ENCODE peak calls at places on chromosome 14, in ten cellular contexts. One of them, this sample, is unnamed.
A peak's percentile ranks its signal among the peaks of the same experiment; 100 is the strongest.

GRCh38 chr14:95452176-95452889 is 64.1 kb downstream of the SYNE3 start:
- DNase-seq in mucosa of descending colon: no peak
- DNase-seq in endodermal cell: peak; percentile 79
- DNase-seq in psoas muscle: no peak
- DNase-seq in body of pancreas: no peak
- DNase-seq in fibroblast of lung: no peak
- DNase-seq in A549: peak; percentile 60
- DNase-seq in PC-3: peak; percentile 25
- DNase-seq in esophagus squamous epithelium: no peak
- DNase-seq in naive thymus-derived CD4-positive, alpha-beta T cell: no peak
- DNase-seq in this sample: no peak

GRCh38 chr14:76708771-76709170 is 52.5 kb upstream of the VASH1 start:
- DNase-seq in mucosa of descending colon: no peak
- DNase-seq in endodermal cell: no peak
- DNase-seq in psoas muscle: no peak
- DNase-seq in body of pancreas: peak; percentile 20
- DNase-seq in fibroblast of lung: no peak
- DNase-seq in A549: no peak
- DNase-seq in PC-3: no peak
- DNase-seq in esophagus squamous epithelium: no peak
- DNase-seq in naive thymus-derived CD4-positive, alpha-beta T cell: no peak
- DNase-seq in this sample: no peak

GRCh38 chr14:67636361-67636919 is 16.7 kb downstream of the ARG2 start:
- DNase-seq in mucosa of descending colon: no peak
- DNase-seq in endodermal cell: no peak
- DNase-seq in psoas muscle: no peak
- DNase-seq in body of pancreas: no peak
- DNase-seq in fibroblast of lung: no peak
- DNase-seq in A549: no peak
- DNase-seq in PC-3: no peak
- DNase-seq in esophagus squamous epithelium: no peak
- DNase-seq in naive thymus-derived CD4-positive, alpha-beta T cell: no peak
- DNase-seq in this sample: no peak

GRCh38 chr14:24437020-24437735 is 5.4 kb downstream of the SDR39U1 start:
- DNase-seq in mucosa of descending colon: no peak
- DNase-seq in endodermal cell: no peak
- DNase-seq in psoas muscle: no peak
- DNase-seq in body of pancreas: no peak
- DNase-seq in fibroblast of lung: no peak
- DNase-seq in A549: no peak
- DNase-seq in PC-3: no peak
- DNase-seq in esophagus squamous epithelium: no peak
- DNase-seq in naive thymus-derived CD4-positive, alpha-beta T cell: no peak
- DNase-seq in this sample: no peak

GRCh38 chr14:75158843-75159614 is 17.4 kb downstream of the TMED10 start:
- DNase-seq in mucosa of descending colon: no peak
- DNase-seq in endodermal cell: no peak
- DNase-seq in psoas muscle: no peak
- DNase-seq in body of pancreas: no peak
- DNase-seq in fibroblast of lung: no peak
- DNase-seq in A549: no peak
- DNase-seq in PC-3: no peak
- DNase-seq in esophagus squamous epithelium: no peak
- DNase-seq in naive thymus-derived CD4-positive, alpha-beta T cell: no peak
- DNase-seq in this sample: no peak

GRCh38 chr14:23610090-23610814 is 25.9 kb upstream of the DHRS2 start:
- DNase-seq in mucosa of descending colon: no peak
- DNase-seq in endodermal cell: no peak
- DNase-seq in psoas muscle: no peak
- DNase-seq in body of pancreas: no peak
- DNase-seq in fibroblast of lung: no peak
- DNase-seq in A549: no peak
- DNase-seq in PC-3: no peak
- DNase-seq in esophagus squamous epithelium: no peak
- DNase-seq in naive thymus-derived CD4-positive, alpha-beta T cell: peak; percentile 43
- DNase-seq in this sample: no peak

GRCh38 chr14:105897725-105898113 is 371.3 kb downstream of the TMEM121 start:
- DNase-seq in mucosa of descending colon: peak; percentile 1
- DNase-seq in endodermal cell: no peak
- DNase-seq in psoas muscle: no peak
- DNase-seq in body of pancreas: no peak
- DNase-seq in fibroblast of lung: no peak
- DNase-seq in A549: no peak
- DNase-seq in PC-3: no peak
- DNase-seq in esophagus squamous epithelium: no peak
- DNase-seq in naive thymus-derived CD4-positive, alpha-beta T cell: no peak
- DNase-seq in this sample: no peak

GRCh38 chr14:54786816-54787215 is 115.8 kb downstream of the GCH1 start:
- DNase-seq in mucosa of descending colon: no peak
- DNase-seq in endodermal cell: peak; percentile 24
- DNase-seq in psoas muscle: peak; percentile 72
- DNase-seq in body of pancreas: no peak
- DNase-seq in fibroblast of lung: no peak
- DNase-seq in A549: no peak
- DNase-seq in PC-3: no peak
- DNase-seq in esophagus squamous epithelium: no peak
- DNase-seq in naive thymus-derived CD4-positive, alpha-beta T cell: no peak
- DNase-seq in this sample: no peak

GRCh38 chr14:65208548-65208947 is 106.2 kb upstream of the MAX start:
- DNase-seq in mucosa of descending colon: no peak
- DNase-seq in endodermal cell: no peak
- DNase-seq in psoas muscle: no peak
- DNase-seq in body of pancreas: no peak
- DNase-seq in fibroblast of lung: no peak
- DNase-seq in A549: no peak
- DNase-seq in PC-3: no peak
- DNase-seq in esophagus squamous epithelium: no peak
- DNase-seq in naive thymus-derived CD4-positive, alpha-beta T cell: no peak
- DNase-seq in this sample: no peak

GRCh38 chr14:65213316-65213715 is 111.0 kb upstream of the MAX start:
- DNase-seq in mucosa of descending colon: no peak
- DNase-seq in endodermal cell: no peak
- DNase-seq in psoas muscle: no peak
- DNase-seq in body of pancreas: no peak
- DNase-seq in fibroblast of lung: no peak
- DNase-seq in A549: no peak
- DNase-seq in PC-3: no peak
- DNase-seq in esophagus squamous epithelium: no peak
- DNase-seq in naive thymus-derived CD4-positive, alpha-beta T cell: no peak
- DNase-seq in this sample: no peak

GRCh38 chr14:65211341-65211987 is 109.1 kb upstream of the MAX start:
- DNase-seq in mucosa of descending colon: no peak
- DNase-seq in endodermal cell: no peak
- DNase-seq in psoas muscle: no peak
- DNase-seq in body of pancreas: no peak
- DNase-seq in fibroblast of lung: peak; percentile 70
- DNase-seq in A549: no peak
- DNase-seq in PC-3: peak; percentile 85
- DNase-seq in esophagus squamous epithelium: no peak
- DNase-seq in naive thymus-derived CD4-positive, alpha-beta T cell: no peak
- DNase-seq in this sample: no peak

GRCh38 chr14:65210118-65210826 is 108.0 kb upstream of the MAX start:
- DNase-seq in mucosa of descending colon: no peak
- DNase-seq in endodermal cell: no peak
- DNase-seq in psoas muscle: no peak
- DNase-seq in body of pancreas: no peak
- DNase-seq in fibroblast of lung: peak; percentile 63
- DNase-seq in A549: no peak
- DNase-seq in PC-3: peak; percentile 41
- DNase-seq in esophagus squamous epithelium: no peak
- DNase-seq in naive thymus-derived CD4-positive, alpha-beta T cell: no peak
- DNase-seq in this sample: no peak

DNA sequence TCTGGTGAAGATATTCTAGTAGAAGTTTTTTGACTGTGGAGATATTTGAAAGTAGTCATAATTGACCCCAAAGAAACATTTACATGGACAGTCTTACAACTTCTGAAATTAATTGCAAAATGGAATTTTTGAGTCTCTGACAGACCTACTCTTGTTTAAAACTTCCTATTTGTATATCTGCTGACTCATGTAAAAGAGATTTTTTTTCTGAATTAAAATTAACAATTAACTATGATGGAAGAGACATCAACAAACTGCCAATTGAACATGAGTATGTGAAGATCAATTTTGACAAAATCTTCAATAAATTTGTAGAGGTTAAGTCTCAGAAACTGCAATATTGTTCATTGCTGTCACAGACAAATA is 108.5 kb upstream of the MAX start:
- DNase-seq in mucosa of descending colon: no peak
- DNase-seq in endodermal cell: no peak
- DNase-seq in psoas muscle: no peak
- DNase-seq in body of pancreas: no peak
- DNase-seq in fibroblast of lung: no peak
- DNase-seq in A549: no peak
- DNase-seq in PC-3: peak; percentile 15
- DNase-seq in esophagus squamous epithelium: no peak
- DNase-seq in naive thymus-derived CD4-positive, alpha-beta T cell: no peak
- DNase-seq in this sample: no peak
- H3K4me1 ChIP-seq in mucosa of descending colon: no peaks in the 10 kb centered on the region
- H3K4me1 ChIP-seq in endodermal cell: peaks cover 16% of the 10 kb centered on the region
- H3K4me1 ChIP-seq in psoas muscle: no peaks in the 10 kb centered on the region
- H3K4me1 ChIP-seq in body of pancreas: peaks cover 13% of the 10 kb centered on the region
- H3K4me1 ChIP-seq in fibroblast of lung: peaks cover 11% of the 10 kb centered on the region
- H3K4me1 ChIP-seq in A549: peaks cover 18% of the 10 kb centered on the region
- H3K4me1 ChIP-seq in PC-3: peaks cover 37% of the 10 kb centered on the region
- H3K4me1 ChIP-seq in esophagus squamous epithelium: no peaks in the 10 kb centered on the region
- H3K4me1 ChIP-seq in naive thymus-derived CD4-positive, alpha-beta T cell: peaks cover 37% of the 10 kb centered on the region
- H3K4me1 ChIP-seq in this sample: peaks cover 39% of the 10 kb centered on the region

DNA sequence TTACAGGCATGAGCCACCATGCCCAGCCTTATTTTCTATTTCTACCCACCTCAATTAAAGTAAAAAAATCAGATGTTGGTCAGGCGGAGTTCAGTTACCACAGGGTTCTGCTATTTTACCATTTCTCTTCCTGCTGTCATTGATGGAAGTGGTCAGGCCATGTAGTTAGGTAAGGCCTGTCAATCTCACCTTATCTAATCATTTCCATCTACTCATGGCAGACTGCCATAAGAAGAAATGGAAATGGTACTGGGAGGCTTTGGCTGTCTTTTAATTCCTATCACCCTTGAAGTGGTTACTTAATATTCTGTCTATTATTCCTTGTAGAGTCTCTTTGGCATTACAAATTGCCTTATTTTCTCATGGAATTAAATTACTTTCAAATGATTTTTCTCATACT is 198.5 kb downstream of the DACT1 start:
- DNase-seq in mucosa of descending colon: no peak
- DNase-seq in endodermal cell: no peak
- DNase-seq in psoas muscle: no peak
- DNase-seq in body of pancreas: no peak
- DNase-seq in fibroblast of lung: peak; percentile 46
- DNase-seq in A549: no peak
- DNase-seq in PC-3: no peak
- DNase-seq in esophagus squamous epithelium: no peak
- DNase-seq in naive thymus-derived CD4-positive, alpha-beta T cell: no peak
- DNase-seq in this sample: no peak
- H3K4me3 ChIP-seq in mucosa of descending colon: no peak overlapping the region
- H3K4me3 ChIP-seq in endodermal cell: no peak overlapping the region
- H3K4me3 ChIP-seq in psoas muscle: no peak overlapping the region
- H3K4me3 ChIP-seq in body of pancreas: no peak overlapping the region
- H3K4me3 ChIP-seq in fibroblast of lung: no peak overlapping the region
- H3K4me3 ChIP-seq in A549: no peak overlapping the region
- H3K4me3 ChIP-seq in PC-3: no peak overlapping the region
- H3K4me3 ChIP-seq in esophagus squamous epithelium: no peak overlapping the region
- H3K4me3 ChIP-seq in naive thymus-derived CD4-positive, alpha-beta T cell: no peak overlapping the region
- H3K4me3 ChIP-seq in this sample: no peak overlapping the region

GRCh38 chr14:102785598-102785963 is 8.3 kb downstream of the TRAF3 start:
- DNase-seq in mucosa of descending colon: no peak
- DNase-seq in endodermal cell: peak; percentile 69
- DNase-seq in psoas muscle: no peak
- DNase-seq in body of pancreas: no peak
- DNase-seq in fibroblast of lung: no peak
- DNase-seq in A549: no peak
- DNase-seq in PC-3: no peak
- DNase-seq in esophagus squamous epithelium: no peak
- DNase-seq in naive thymus-derived CD4-positive, alpha-beta T cell: no peak
- DNase-seq in this sample: no peak

GRCh38 chr14:102786758-102787157 is 9.5 kb downstream of the TRAF3 start:
- DNase-seq in mucosa of descending colon: no peak
- DNase-seq in endodermal cell: no peak
- DNase-seq in psoas muscle: no peak
- DNase-seq in body of pancreas: no peak
- DNase-seq in fibroblast of lung: peak; percentile 49
- DNase-seq in A549: no peak
- DNase-seq in PC-3: peak; percentile 40
- DNase-seq in esophagus squamous epithelium: no peak
- DNase-seq in naive thymus-derived CD4-positive, alpha-beta T cell: no peak
- DNase-seq in this sample: no peak

GRCh38 chr14:102793531-102794328 is 16.5 kb downstream of the TRAF3 start:
- DNase-seq in mucosa of descending colon: no peak
- DNase-seq in endodermal cell: no peak
- DNase-seq in psoas muscle: no peak
- DNase-seq in body of pancreas: no peak
- DNase-seq in fibroblast of lung: no peak
- DNase-seq in A549: no peak
- DNase-seq in PC-3: no peak
- DNase-seq in esophagus squamous epithelium: no peak
- DNase-seq in naive thymus-derived CD4-positive, alpha-beta T cell: no peak
- DNase-seq in this sample: no peak

GRCh38 chr14:102784892-102785597 is 7.8 kb downstream of the TRAF3 start:
- DNase-seq in mucosa of descending colon: no peak
- DNase-seq in endodermal cell: no peak
- DNase-seq in psoas muscle: no peak
- DNase-seq in body of pancreas: no peak
- DNase-seq in fibroblast of lung: no peak
- DNase-seq in A549: no peak
- DNase-seq in PC-3: no peak
- DNase-seq in esophagus squamous epithelium: no peak
- DNase-seq in naive thymus-derived CD4-positive, alpha-beta T cell: no peak
- DNase-seq in this sample: no peak

DNA sequence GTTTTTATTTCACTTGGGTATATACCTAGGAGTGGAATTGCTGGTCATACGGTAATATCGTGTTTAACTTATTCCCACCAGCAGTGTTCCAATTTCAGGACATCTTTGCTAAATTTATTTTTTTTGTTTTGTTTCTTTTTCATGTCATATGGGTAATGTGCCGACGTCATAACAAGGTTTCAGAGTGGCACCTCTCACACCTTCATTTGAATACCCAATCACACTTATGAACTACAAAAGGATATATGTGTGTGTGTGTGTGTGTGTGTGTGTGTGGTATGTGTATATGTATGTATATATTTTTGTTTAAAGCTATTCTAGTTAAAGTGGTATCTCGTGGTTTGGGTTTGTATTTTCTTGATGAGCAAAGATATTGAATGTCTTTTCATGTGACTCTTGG is 12.1 kb downstream of the TRAF3 start:
- DNase-seq in mucosa of descending colon: no peak
- DNase-seq in endodermal cell: no peak
- DNase-seq in psoas muscle: no peak
- DNase-seq in body of pancreas: no peak
- DNase-seq in fibroblast of lung: no peak
- DNase-seq in A549: no peak
- DNase-seq in PC-3: no peak
- DNase-seq in esophagus squamous epithelium: no peak
- DNase-seq in naive thymus-derived CD4-positive, alpha-beta T cell: no peak
- DNase-seq in this sample: no peak
- H3K9me3 ChIP-seq in mucosa of descending colon: no peaks in the 10 kb centered on the region
- H3K9me3 ChIP-seq in endodermal cell: peaks cover 12% of the 10 kb centered on the region
- H3K9me3 ChIP-seq in psoas muscle: peaks cover 4% of the 10 kb centered on the region
- H3K9me3 ChIP-seq in body of pancreas: no peaks in the 10 kb centered on the region
- H3K9me3 ChIP-seq in fibroblast of lung: no peaks in the 10 kb centered on the region
- H3K9me3 ChIP-seq in A549: peaks cover 9% of the 10 kb centered on the region
- H3K9me3 ChIP-seq in PC-3: peaks cover 5% of the 10 kb centered on the region
- H3K9me3 ChIP-seq in esophagus squamous epithelium: no peaks in the 10 kb centered on the region
- H3K9me3 ChIP-seq in naive thymus-derived CD4-positive, alpha-beta T cell: peaks cover 9% of the 10 kb centered on the region
- H3K9me3 ChIP-seq in this sample: no peaks in the 10 kb centered on the region

GRCh38 chr14:40347675-40348074 is 915.4 kb upstream of the FBXO33 start:
- DNase-seq in mucosa of descending colon: no peak
- DNase-seq in endodermal cell: peak; percentile 46
- DNase-seq in psoas muscle: no peak
- DNase-seq in body of pancreas: no peak
- DNase-seq in fibroblast of lung: no peak
- DNase-seq in A549: no peak
- DNase-seq in PC-3: no peak
- DNase-seq in esophagus squamous epithelium: no peak
- DNase-seq in naive thymus-derived CD4-positive, alpha-beta T cell: no peak
- DNase-seq in this sample: no peak

GRCh38 chr14:40340708-40341107 is 908.5 kb upstream of the FBXO33 start:
- DNase-seq in mucosa of descending colon: no peak
- DNase-seq in endodermal cell: no peak
- DNase-seq in psoas muscle: no peak
- DNase-seq in body of pancreas: no peak
- DNase-seq in fibroblast of lung: no peak
- DNase-seq in A549: no peak
- DNase-seq in PC-3: no peak
- DNase-seq in esophagus squamous epithelium: no peak
- DNase-seq in naive thymus-derived CD4-positive, alpha-beta T cell: no peak
- DNase-seq in this sample: no peak

GRCh38 chr14:40346275-40346674 is 914.0 kb upstream of the FBXO33 start:
- DNase-seq in mucosa of descending colon: no peak
- DNase-seq in endodermal cell: no peak
- DNase-seq in psoas muscle: no peak
- DNase-seq in body of pancreas: no peak
- DNase-seq in fibroblast of lung: no peak
- DNase-seq in A549: no peak
- DNase-seq in PC-3: no peak
- DNase-seq in esophagus squamous epithelium: no peak
- DNase-seq in naive thymus-derived CD4-positive, alpha-beta T cell: no peak
- DNase-seq in this sample: no peak
- H3K4me1 ChIP-seq in mucosa of descending colon: no peaks in the 10 kb centered on the region
- H3K4me1 ChIP-seq in endodermal cell: no peaks in the 10 kb centered on the region
- H3K4me1 ChIP-seq in psoas muscle: no peaks in the 10 kb centered on the region
- H3K4me1 ChIP-seq in body of pancreas: no peaks in the 10 kb centered on the region
- H3K4me1 ChIP-seq in fibroblast of lung: no peaks in the 10 kb centered on the region
- H3K4me1 ChIP-seq in A549: no peaks in the 10 kb centered on the region
- H3K4me1 ChIP-seq in PC-3: no peaks in the 10 kb centered on the region
- H3K4me1 ChIP-seq in esophagus squamous epithelium: no peaks in the 10 kb centered on the region
- H3K4me1 ChIP-seq in naive thymus-derived CD4-positive, alpha-beta T cell: no peaks in the 10 kb centered on the region
- H3K4me1 ChIP-seq in this sample: no peaks in the 10 kb centered on the region

This sample was measured in CD8-positive, alpha-beta memory T cell.